ENCODE peak calls at places on chromosomes 3 and 15, in eight cellular contexts. One of them, this sample, is unnamed.

GRCh38 chr15:72047020-72047419 is 70.9 kb downstream of the MYO9A start:
- DNase-seq in NB4: no peak
- DNase-seq in mucosa of descending colon: no peak
- DNase-seq in GM20000: no peak
- DNase-seq in Panc1: no peak
- DNase-seq in GM10248: no peak
- DNase-seq in upper lobe of right lung: no peak
- DNase-seq in WTC11: no peak
- DNase-seq in this sample: no peak

GRCh38 chr3:134849561-134849960 is 54.5 kb downstream of the EPHB1 start:
- DNase-seq in NB4: no peak
- DNase-seq in mucosa of descending colon: no peak
- DNase-seq in GM20000: no peak
- DNase-seq in Panc1: no peak
- DNase-seq in GM10248: no peak
- DNase-seq in upper lobe of right lung: no peak
- DNase-seq in WTC11: no peak
- DNase-seq in this sample: no peak

GRCh38 chr3:46027736-46028397 is 584 bp upstream of the XCR1 start:
- DNase-seq in NB4: peak
- DNase-seq in mucosa of descending colon: no peak
- DNase-seq in GM20000: no peak
- DNase-seq in Panc1: no peak
- DNase-seq in GM10248: no peak
- DNase-seq in upper lobe of right lung: no peak
- DNase-seq in WTC11: no peak
- DNase-seq in this sample: no peak

GRCh38 chr15:35850284-35850683 is 304.3 kb upstream of the DPH6 start:
- DNase-seq in NB4: no peak
- DNase-seq in mucosa of descending colon: no peak
- DNase-seq in GM20000: no peak
- DNase-seq in Panc1: no peak
- DNase-seq in GM10248: no peak
- DNase-seq in upper lobe of right lung: no peak
- DNase-seq in WTC11: no peak
- DNase-seq in this sample: no peak

GRCh38 chr3:188233320-188233719 is 79.4 kb downstream of the LPP start:
- DNase-seq in NB4: no peak
- DNase-seq in mucosa of descending colon: no peak
- DNase-seq in GM20000: no peak
- DNase-seq in Panc1: no peak
- DNase-seq in GM10248: no peak
- DNase-seq in upper lobe of right lung: no peak
- DNase-seq in WTC11: no peak
- DNase-seq in this sample: no peak

GRCh38 chr3:9400626-9401025 is 3.2 kb downstream of the SETD5 start:
- DNase-seq in NB4: no peak
- DNase-seq in mucosa of descending colon: no peak
- DNase-seq in GM20000: no peak
- DNase-seq in Panc1: no peak
- DNase-seq in GM10248: no peak
- DNase-seq in upper lobe of right lung: no peak
- DNase-seq in WTC11: no peak
- DNase-seq in this sample: no peak

GRCh38 chr3:9809239-9809614 is 835 bp upstream of the TTLL3 start:
- DNase-seq in NB4: no peak
- DNase-seq in mucosa of descending colon: peak
- DNase-seq in GM20000: peak
- DNase-seq in Panc1: no peak
- DNase-seq in GM10248: no peak
- DNase-seq in upper lobe of right lung: no peak
- DNase-seq in WTC11: no peak
- DNase-seq in this sample: no peak

GRCh38 chr3:40313975-40314860 is 4.7 kb downstream of the EIF1B start:
- DNase-seq in NB4: no peak
- DNase-seq in mucosa of descending colon: no peak
- DNase-seq in GM20000: no peak
- DNase-seq in Panc1: no peak
- DNase-seq in GM10248: no peak
- DNase-seq in upper lobe of right lung: no peak
- DNase-seq in WTC11: no peak
- DNase-seq in this sample: no peak

GRCh38 chr15:90761629-90762028 is 44.5 kb downstream of the BLM start:
- DNase-seq in NB4: peak
- DNase-seq in mucosa of descending colon: no peak
- DNase-seq in GM20000: no peak
- DNase-seq in Panc1: no peak
- DNase-seq in GM10248: no peak
- DNase-seq in upper lobe of right lung: no peak
- DNase-seq in WTC11: no peak
- DNase-seq in this sample: no peak

GRCh38 chr3:13824521-13825316 is 55.2 kb downstream of the WNT7A start:
- DNase-seq in NB4: no peak
- DNase-seq in mucosa of descending colon: no peak
- DNase-seq in GM20000: no peak
- DNase-seq in Panc1: no peak
- DNase-seq in GM10248: no peak
- DNase-seq in upper lobe of right lung: no peak
- DNase-seq in WTC11: no peak
- DNase-seq in this sample: no peak

GRCh38 chr15:69450968-69451695 is 1.5 kb upstream of the RPLP1 start:
- DNase-seq in NB4: peak
- DNase-seq in mucosa of descending colon: no peak
- DNase-seq in GM20000: no peak
- DNase-seq in Panc1: no peak
- DNase-seq in GM10248: no peak
- DNase-seq in upper lobe of right lung: no peak
- DNase-seq in WTC11: no peak
- DNase-seq in this sample: no peak

GRCh38 chr15:33243393-33243792 is 48.9 kb upstream of the FMN1 start:
- DNase-seq in NB4: no peak
- DNase-seq in mucosa of descending colon: no peak
- DNase-seq in GM20000: no peak
- DNase-seq in Panc1: no peak
- DNase-seq in GM10248: no peak
- DNase-seq in upper lobe of right lung: no peak
- DNase-seq in WTC11: no peak
- DNase-seq in this sample: no peak

GRCh38 chr3:183181606-183182005 is 19.1 kb upstream of the LAMP3 start:
- DNase-seq in NB4: no peak
- DNase-seq in mucosa of descending colon: no peak
- DNase-seq in GM20000: no peak
- DNase-seq in Panc1: no peak
- DNase-seq in GM10248: no peak
- DNase-seq in upper lobe of right lung: no peak
- DNase-seq in WTC11: no peak
- DNase-seq in this sample: no peak

GRCh38 chr3:183180105-183180763 is 17.7 kb upstream of the LAMP3 start:
- DNase-seq in NB4: no peak
- DNase-seq in mucosa of descending colon: no peak
- DNase-seq in GM20000: no peak
- DNase-seq in Panc1: no peak
- DNase-seq in GM10248: no peak
- DNase-seq in upper lobe of right lung: no peak
- DNase-seq in WTC11: no peak
- DNase-seq in this sample: no peak

GRCh38 chr3:183178512-183178832 is 15.9 kb upstream of the LAMP3 start:
- DNase-seq in NB4: no peak
- DNase-seq in mucosa of descending colon: no peak
- DNase-seq in GM20000: no peak
- DNase-seq in Panc1: no peak
- DNase-seq in GM10248: no peak
- DNase-seq in upper lobe of right lung: no peak
- DNase-seq in WTC11: no peak
- DNase-seq in this sample: no peak

GRCh38 chr3:183180765-183181295 is 18.3 kb upstream of the LAMP3 start:
- DNase-seq in NB4: no peak
- DNase-seq in mucosa of descending colon: no peak
- DNase-seq in GM20000: no peak
- DNase-seq in Panc1: no peak
- DNase-seq in GM10248: no peak
- DNase-seq in upper lobe of right lung: no peak
- DNase-seq in WTC11: no peak
- DNase-seq in this sample: no peak

DNA sequence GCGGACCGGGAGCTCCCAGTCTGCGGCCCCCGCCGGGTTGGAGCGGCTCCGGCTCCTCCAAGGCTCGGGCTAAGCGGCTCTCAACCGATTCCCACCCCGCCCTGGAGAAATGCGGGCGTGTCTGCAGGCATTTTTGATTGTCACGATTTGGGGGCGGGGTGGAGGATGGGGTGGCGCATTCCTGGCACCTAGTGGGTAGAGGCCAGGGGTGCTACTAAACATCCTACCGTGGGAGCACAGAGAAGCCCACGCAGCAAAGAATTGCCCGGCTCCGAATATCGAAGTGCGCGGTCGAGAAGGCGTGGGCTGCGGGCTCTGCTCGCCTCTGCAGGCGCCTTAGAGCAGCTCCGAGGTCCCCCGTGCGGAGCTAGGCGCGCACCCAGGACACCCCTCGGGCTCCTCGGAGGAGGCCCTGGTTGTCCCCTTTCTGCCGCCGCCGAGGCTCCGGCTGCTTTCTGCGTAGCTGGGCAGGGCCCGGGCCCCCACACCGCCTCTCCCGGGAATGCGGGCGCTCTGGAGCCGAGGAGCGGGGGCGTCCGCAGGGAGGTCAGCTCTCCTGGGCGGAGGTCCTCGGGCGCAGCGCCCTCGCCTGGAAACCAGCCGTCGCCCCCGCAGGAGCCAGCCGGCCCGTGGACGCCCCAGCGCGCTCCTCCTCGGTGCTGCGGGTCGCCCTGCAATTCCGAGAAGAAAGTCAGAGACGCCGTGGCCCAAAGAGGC is 16.5 kb upstream of the LAMP3 start:
- DNase-seq in NB4: peak
- DNase-seq in mucosa of descending colon: peak
- DNase-seq in GM20000: peak
- DNase-seq in Panc1: no peak
- DNase-seq in GM10248: peak
- DNase-seq in upper lobe of right lung: peak
- DNase-seq in WTC11: peak
- DNase-seq in this sample: no peak
- TF ChIP-seq CTCF in NB4: peak
- TF ChIP-seq CTCF in mucosa of descending colon: no peak
- TF ChIP-seq CTCF in GM20000: peak
- TF ChIP-seq CTCF in Panc1: peak
- TF ChIP-seq CTCF in GM10248: peak
- TF ChIP-seq CTCF in upper lobe of right lung: peak
- TF ChIP-seq CTCF in WTC11: no peak
- TF ChIP-seq CTCF in this sample: peak

GRCh38 chr15:94470492-94470891 is 239.1 kb downstream of the MCTP2 start:
- DNase-seq in NB4: no peak
- DNase-seq in mucosa of descending colon: no peak
- DNase-seq in GM20000: no peak
- DNase-seq in Panc1: no peak
- DNase-seq in GM10248: no peak
- DNase-seq in upper lobe of right lung: no peak
- DNase-seq in WTC11: no peak
- DNase-seq in this sample: no peak

DNA sequence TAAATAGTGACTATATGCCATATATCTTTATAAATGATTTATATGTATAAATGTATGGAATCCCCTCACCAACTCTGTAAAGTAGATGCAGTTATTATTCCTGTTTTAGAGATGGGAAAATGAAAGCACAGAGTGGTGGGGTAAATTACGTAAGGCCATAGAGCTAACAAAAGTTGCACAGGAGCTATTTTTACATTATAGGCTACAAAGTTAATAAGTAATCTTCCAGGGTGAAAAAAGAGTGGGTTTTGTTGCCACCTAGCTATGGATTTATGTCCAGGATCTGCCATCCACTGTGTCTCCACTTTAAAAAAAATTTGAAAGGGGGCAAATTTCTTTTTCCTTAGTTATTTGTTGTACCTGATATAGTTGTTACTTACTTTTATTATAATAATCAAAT is 235.7 kb downstream of the MCTP2 start:
- DNase-seq in NB4: no peak
- DNase-seq in mucosa of descending colon: no peak
- DNase-seq in GM20000: no peak
- DNase-seq in Panc1: no peak
- DNase-seq in GM10248: no peak
- DNase-seq in upper lobe of right lung: no peak
- DNase-seq in WTC11: no peak
- DNase-seq in this sample: no peak
- TF ChIP-seq CTCF in NB4: no peak
- TF ChIP-seq CTCF in mucosa of descending colon: no peak
- TF ChIP-seq CTCF in GM20000: no peak
- TF ChIP-seq CTCF in Panc1: no peak
- TF ChIP-seq CTCF in GM10248: no peak
- TF ChIP-seq CTCF in upper lobe of right lung: no peak
- TF ChIP-seq CTCF in WTC11: no peak
- TF ChIP-seq CTCF in this sample: no peak

GRCh38 chr3:174618368-174618767 is 240.8 kb upstream of the NAALADL2 start:
- DNase-seq in NB4: no peak
- DNase-seq in mucosa of descending colon: no peak
- DNase-seq in GM20000: no peak
- DNase-seq in Panc1: no peak
- DNase-seq in GM10248: no peak
- DNase-seq in upper lobe of right lung: no peak
- DNase-seq in WTC11: no peak
- DNase-seq in this sample: no peak

GRCh38 chr3:174620855-174621457 is 238.2 kb upstream of the NAALADL2 start:
- DNase-seq in NB4: no peak
- DNase-seq in mucosa of descending colon: no peak
- DNase-seq in GM20000: no peak
- DNase-seq in Panc1: no peak
- DNase-seq in GM10248: no peak
- DNase-seq in upper lobe of right lung: no peak
- DNase-seq in WTC11: no peak
- DNase-seq in this sample: no peak

GRCh38 chr3:174619244-174619643 is 239.9 kb upstream of the NAALADL2 start:
- DNase-seq in NB4: no peak
- DNase-seq in mucosa of descending colon: no peak
- DNase-seq in GM20000: no peak
- DNase-seq in Panc1: no peak
- DNase-seq in GM10248: no peak
- DNase-seq in upper lobe of right lung: no peak
- DNase-seq in WTC11: no peak
- DNase-seq in this sample: no peak

DNA sequence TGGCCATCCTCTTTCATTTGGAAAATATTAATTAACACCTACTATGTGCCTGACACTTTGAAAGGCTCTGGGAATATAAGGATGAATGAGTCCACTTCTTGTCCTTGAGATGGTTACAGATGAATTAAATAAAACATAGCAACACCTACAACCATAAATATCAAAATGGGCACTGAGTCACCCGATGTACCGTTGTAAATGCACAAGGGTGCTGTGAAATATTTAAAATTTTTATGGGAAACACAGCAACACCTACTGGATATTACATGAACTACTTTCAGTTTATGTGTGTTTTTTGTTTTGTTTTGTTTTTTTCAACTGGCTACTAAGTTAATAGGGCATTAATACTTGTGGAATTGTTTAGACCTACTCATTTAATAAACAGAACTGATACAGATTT is 239.0 kb upstream of the NAALADL2 start:
- DNase-seq in NB4: peak
- DNase-seq in mucosa of descending colon: no peak
- DNase-seq in GM20000: no peak
- DNase-seq in Panc1: no peak
- DNase-seq in GM10248: no peak
- DNase-seq in upper lobe of right lung: no peak
- DNase-seq in WTC11: no peak
- DNase-seq in this sample: no peak
- TF ChIP-seq CTCF in NB4: no peak
- TF ChIP-seq CTCF in mucosa of descending colon: no peak
- TF ChIP-seq CTCF in GM20000: no peak
- TF ChIP-seq CTCF in Panc1: peak
- TF ChIP-seq CTCF in GM10248: no peak
- TF ChIP-seq CTCF in upper lobe of right lung: no peak
- TF ChIP-seq CTCF in WTC11: no peak
- TF ChIP-seq CTCF in this sample: peak

GRCh38 chr3:168544097-168544957 is 448.6 kb upstream of the GOLIM4 start:
- DNase-seq in NB4: no peak
- DNase-seq in mucosa of descending colon: no peak
- DNase-seq in GM20000: no peak
- DNase-seq in Panc1: no peak
- DNase-seq in GM10248: no peak
- DNase-seq in upper lobe of right lung: no peak
- DNase-seq in WTC11: no peak
- DNase-seq in this sample: no peak
- TF ChIP-seq CTCF in NB4: no peak
- TF ChIP-seq CTCF in mucosa of descending colon: no peak
- TF ChIP-seq CTCF in GM20000: no peak
- TF ChIP-seq CTCF in Panc1: no peak
- TF ChIP-seq CTCF in GM10248: no peak
- TF ChIP-seq CTCF in upper lobe of right lung: no peak
- TF ChIP-seq CTCF in WTC11: no peak
- TF ChIP-seq CTCF in this sample: no peak